ENCODE peak calls at places on chromosomes 13 and 19, in seven cellular contexts. X is mesendoderm, N is H9, E is IMR-90, Z is H1, H is trophoblast cell, G is mesenchymal stem cell. D is an unnamed sample.

GRCh38 chr19:52188822-52189744 is 769 bp upstream of the PPP2R1A start:
- DNase-seq in X (no peak), E (no peak), Z (peak; percentile 25), H (peak; percentile 38), G (no peak), N (no peak), D (no peak)

GRCh38 chr13:112106467-112107141 is 39.7 kb downstream of the SOX1 start:
- DNase-seq in E (no peak), N (peak; percentile 61), X (peak; percentile 30), Z (no peak), H (no peak), G (no peak), D (peak; percentile 59)

GRCh38 chr13:52975969-52976368 is 52.6 kb upstream of the OLFM4 start:
- DNase-seq in E (no peak), Z (no peak), X (no peak), H (no peak), N (no peak), G (no peak), D (no peak)

GRCh38 chr19:52786078-52786463 is 520 bp downstream of the ZNF600 start:
- DNase-seq in G (no peak), Z (no peak), N (no peak), H (no peak), E (no peak), X (no peak), D (no peak)

GRCh38 chr13:67084066-67084465 is 146.1 kb downstream of the PCDH9 start:
- DNase-seq in H (no peak), X (no peak), G (no peak), E (no peak), N (no peak), Z (no peak), D (no peak)

GRCh38 chr13:50291611-50292010 is 276.4 kb downstream of the KCNRG start:
- DNase-seq in E (no peak), G (no peak), H (no peak), Z (no peak), X (no peak), N (no peak), D (no peak)

GRCh38 chr19:19591133-19591825 is 27.2 kb downstream of the PBX4 start:
- DNase-seq in Z (peak; percentile 39), E (peak; percentile 99), H (peak; percentile 69), G (peak; percentile 99), X (peak; percentile 78), N (peak; percentile 50), D (no peak)

GRCh38 chr13:49908637-49909036 is 27.5 kb downstream of the SPRYD7 start:
- DNase-seq in E (no peak), Z (no peak), H (no peak), G (no peak), N (peak; percentile 29), X (peak; percentile 22), D (no peak)

GRCh38 chr13:73262862-73263627 is 204.2 kb downstream of the KLF5 start:
- DNase-seq in H (no peak), X (no peak), N (no peak), G (no peak), E (no peak), Z (no peak), D (no peak)

GRCh38 chr19:7924241-7924640 is 1.7 kb downstream of the CTXN1 start:
- DNase-seq in Z (no peak), H (no peak), N (no peak), G (no peak), E (no peak), X (no peak), D (no peak)

GRCh38 chr19:33194527-33194883 is 375 bp downstream of the LRP3 start:
- DNase-seq in E (no peak), Z (no peak), G (peak; percentile 3), N (no peak), H (no peak), X (no peak), D (no peak)

GRCh38 chr13:45269204-45269603 is 68.4 kb upstream of the KCTD4 start:
- DNase-seq in G (peak; percentile 5), Z (no peak), E (peak; percentile 20), N (no peak), X (peak; percentile 30), H (no peak), D (no peak)

GRCh38 chr13:108200781-108201398 is 14.4 kb downstream of the LIG4 start:
- DNase-seq in H (no peak), N (no peak), Z (no peak), E (peak; percentile 43), G (peak; percentile 42), X (no peak), D (no peak)

GRCh38 chr13:97028441-97029299 is 34.4 kb upstream of the OXGR1 start:
- DNase-seq in H (peak; percentile 73), Z (no peak), G (peak; percentile 58), X (peak; percentile 62), E (peak; percentile 40), N (peak; percentile 37), D (peak; percentile 59)

GRCh38 chr13:95724252-95724651 is 47.3 kb downstream of the DNAJC3 start:
- DNase-seq in Z (no peak), E (peak; percentile 37), X (no peak), G (peak; percentile 16), H (no peak), N (no peak), D (no peak)

GRCh38 chr19:56155124-56155687 is 14.1 kb downstream of the ZNF444 start:
- DNase-seq in G (no peak), N (peak; percentile 75), H (no peak), Z (no peak), E (no peak), X (peak; percentile 70), D (no peak)

GRCh38 chr19:35291259-35291658 is 702 bp upstream of the MAG start:
- DNase-seq in X (no peak), N (no peak), E (no peak), G (no peak), Z (no peak), H (no peak), D (no peak)

GRCh38 chr19:35292986-35293732 is 1.2 kb downstream of the MAG start:
- DNase-seq in G (no peak), X (no peak), Z (no peak), N (no peak), E (no peak), H (no peak), D (no peak)

GRCh38 chr19:35292421-35292820 is 460 bp downstream of the MAG start:
- DNase-seq in G (no peak), X (no peak), E (no peak), Z (no peak), N (no peak), H (no peak), D (no peak)

GRCh38 chr19:35290381-35291135 is 1.4 kb upstream of the MAG start:
- DNase-seq in X (no peak), Z (no peak), N (no peak), G (no peak), E (no peak), H (no peak), D (no peak)

GRCh38 chr19:35291916-35292315 is at the start of gene MAG:
- DNase-seq in X (no peak), H (no peak), Z (no peak), E (no peak), G (no peak), N (no peak), D (no peak)
- H3K4me2 ChIP-seq in X (no peak within 1 kb of the TSS), H (no peak within 1 kb of the TSS), Z (no peak within 1 kb of the TSS), E (no peak within 1 kb of the TSS), G (no peak within 1 kb of the TSS), N (no peak within 1 kb of the TSS), D (no peak within 1 kb of the TSS)

GRCh38 chr19:17989425-17990094 is 18.4 kb upstream of the ARRDC2 start:
- DNase-seq in G (no peak), H (no peak), N (no peak), Z (no peak), E (no peak), X (no peak), D (no peak)

GRCh38 chr19:17985037-17985818 is 18.3 kb downstream of the KCNN1 start:
- DNase-seq in N (no peak), X (peak; percentile 42), Z (no peak), G (no peak), E (no peak), H (no peak), D (no peak)

GRCh38 chr19:17982430-17982829 is 15.5 kb downstream of the KCNN1 start:
- DNase-seq in H (no peak), X (no peak), G (no peak), N (no peak), Z (no peak), E (no peak), D (no peak)

GRCh38 chr19:17993076-17993813 is 14.7 kb upstream of the ARRDC2 start:
- DNase-seq in X (no peak), Z (no peak), G (no peak), H (no peak), E (no peak), N (no peak), D (no peak)

GRCh38 chr19:17988161-17988560 is 19.8 kb upstream of the ARRDC2 start:
- DNase-seq in G (no peak), E (no peak), N (no peak), Z (no peak), X (no peak), H (no peak), D (no peak)
- H3K23ac ChIP-seq in G (no peak overlapping the region), E (no peak overlapping the region), N (no peak overlapping the region), Z (no peak overlapping the region), X (no peak overlapping the region), H (no peak overlapping the region), D (no peak overlapping the region)

GRCh38 chr19:17936379-17936778 is 3.6 kb downstream of the CCDC124 start:
- DNase-seq in G (no peak), N (no peak), E (no peak), H (no peak), X (no peak), Z (no peak), D (no peak)

GRCh38 chr19:17932485-17933338 is at the start of gene CCDC124:
- DNase-seq in N (peak; percentile 95), E (peak; percentile 89), H (peak; percentile 95), X (peak; percentile 96), G (peak; percentile 94), Z (peak; percentile 86), D (peak; percentile 92)

GRCh38 chr19:17938092-17938845 is 5.5 kb downstream of the CCDC124 start:
- DNase-seq in Z (no peak), H (peak; percentile 81), E (peak; percentile 88), N (peak; percentile 79), G (peak; percentile 81), X (peak; percentile 74), D (no peak)

GRCh38 chr19:17933414-17934129 is 757 bp downstream of the CCDC124 start:
- DNase-seq in H (peak; percentile 63), E (peak; percentile 42), Z (no peak), G (peak; percentile 42), N (no peak), X (no peak), D (no peak)

DNA sequence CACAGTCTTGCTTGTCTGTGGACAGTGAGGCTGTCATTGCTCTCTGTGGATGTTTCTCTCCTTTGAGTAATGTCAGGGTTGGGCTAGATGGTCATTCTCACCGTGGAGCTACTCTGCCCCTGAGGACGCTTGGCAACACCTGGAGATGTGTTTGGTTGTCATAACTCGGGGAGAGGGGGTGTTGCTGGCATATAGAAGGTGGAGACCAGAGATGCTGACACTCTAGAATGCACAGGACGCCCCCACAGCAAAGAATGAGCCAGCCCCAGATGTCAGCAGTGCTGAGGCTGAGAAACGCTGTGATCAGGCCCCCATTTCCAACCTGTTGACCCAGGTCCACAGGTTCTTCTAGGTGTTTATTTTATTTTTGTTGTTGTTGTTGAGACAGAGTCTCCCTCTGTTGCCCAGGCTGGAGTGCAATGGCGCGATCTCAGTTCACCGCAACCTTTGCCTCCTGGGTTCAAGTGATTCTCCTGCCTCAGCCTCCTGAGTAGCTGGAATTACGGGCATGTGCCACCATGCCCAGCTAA is 4.6 kb downstream of the CCDC124 start:
- DNase-seq in X (no peak), G (no peak), E (no peak), N (no peak), Z (no peak), H (no peak), D (no peak)
- H3K27me3 ChIP-seq in X (no peaks in the 10 kb centered on the region), G (no peaks in the 10 kb centered on the region), E (no peaks in the 10 kb centered on the region), N (no peaks in the 10 kb centered on the region), Z (no peaks in the 10 kb centered on the region), H (no peaks in the 10 kb centered on the region), D (no peaks in the 10 kb centered on the region)

GRCh38 chr13:23325191-23325590 is 108.3 kb downstream of the SACS start:
- DNase-seq in E (no peak), Z (no peak), X (no peak), H (no peak), N (no peak), G (no peak), D (no peak)
- H3K4me2 ChIP-seq in E (no peak overlapping the region), Z (no peak overlapping the region), X (no peak overlapping the region), H (no peak overlapping the region), N (no peak overlapping the region), G (no peak overlapping the region), D (no peak overlapping the region)

D was measured in neuronal stem cell.